ENCODE peak calls at places on chromosomes 7 and 10, in seven cellular contexts. K is neural progenitor cell, F is lower leg skin, X is HFF-Myc, G is left lung, O is adrenal gland, V is GM12865. A is an unnamed sample.

GRCh38 chr10:90321132-90321816 is 536.6 kb downstream of the HTR7 start:
- DNase-seq in K (no peak), F (no peak), X (no peak), G (no peak), O (no peak), V (no peak), A (no peak)

GRCh38 chr7:16630654-16631053 is 14.9 kb downstream of the ANKMY2 start:
- DNase-seq in K (peak; percentile 45), F (no peak), X (no peak), G (no peak), O (no peak), V (no peak), A (no peak)

GRCh38 chr10:100518761-100519241 is 860 bp downstream of the SEC31B start:
- DNase-seq in K (peak; percentile 83), F (no peak), X (peak; percentile 44), G (no peak), O (peak; percentile 71), V (peak; percentile 48), A (no peak)

GRCh38 chr7:48402721-48403120 is 231.5 kb downstream of the ABCA13 start:
- DNase-seq in K (no peak), F (no peak), X (no peak), G (no peak), O (no peak), V (no peak), A (no peak)

GRCh38 chr7:55100962-55101327 is 82.1 kb downstream of the EGFR start:
- DNase-seq in K (no peak), F (peak; percentile 81), X (no peak), G (no peak), O (no peak), V (no peak), A (no peak)

GRCh38 chr10:29977161-29977560 is 82.2 kb downstream of the JCAD start:
- DNase-seq in K (no peak), F (no peak), X (no peak), G (no peak), O (no peak), V (no peak), A (no peak)

GRCh38 chr10:57846307-57847065 is 421.2 kb downstream of the IPMK start:
- DNase-seq in K (no peak), F (no peak), X (no peak), G (no peak), O (no peak), V (no peak), A (no peak)

GRCh38 chr7:1977059-1977875 is 255.5 kb downstream of the MAD1L1 start:
- DNase-seq in K (no peak), F (no peak), X (no peak), G (peak; percentile 69), O (no peak), V (no peak), A (no peak)

GRCh38 chr10:43136995-43137700 is 1.1 kb upstream of the CSGALNACT2 start:
- DNase-seq in K (no peak), F (no peak), X (no peak), G (no peak), O (peak; percentile 77), V (no peak), A (no peak)

GRCh38 chr10:6660460-6660859 is 80.4 kb upstream of the PRKCQ start:
- DNase-seq in K (no peak), F (no peak), X (no peak), G (no peak), O (no peak), V (no peak), A (no peak)

GRCh38 chr10:6659451-6659850 is 79.4 kb upstream of the PRKCQ start:
- DNase-seq in K (no peak), F (no peak), X (no peak), G (no peak), O (no peak), V (no peak), A (peak; percentile 63)

DNA sequence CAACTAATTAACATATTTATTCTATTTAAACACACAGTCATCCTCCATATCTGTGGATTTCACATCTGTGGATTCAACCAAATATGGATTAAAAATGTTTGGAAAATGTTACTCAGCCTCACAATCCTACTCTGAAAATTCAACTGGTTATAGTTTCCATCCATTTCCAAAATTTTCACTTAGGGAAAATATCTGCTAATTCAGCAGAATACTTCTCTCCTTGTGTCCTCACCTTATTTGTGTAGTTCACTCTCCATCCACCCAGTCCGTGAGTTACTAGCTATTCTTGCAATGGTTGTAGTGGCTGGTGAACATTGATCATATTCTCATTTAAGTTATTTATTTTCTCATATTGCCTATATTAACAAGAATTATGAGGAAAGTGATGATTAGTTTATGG is 77.6 kb upstream of the PRKCQ start:
- DNase-seq in K (no peak), F (no peak), X (no peak), G (no peak), O (no peak), V (no peak), A (no peak)
- TF ChIP-seq CTCF in K (no peak), F (no peak), X (no peak), G (no peak), O (no peak), V (no peak), A (no peak)

DNA sequence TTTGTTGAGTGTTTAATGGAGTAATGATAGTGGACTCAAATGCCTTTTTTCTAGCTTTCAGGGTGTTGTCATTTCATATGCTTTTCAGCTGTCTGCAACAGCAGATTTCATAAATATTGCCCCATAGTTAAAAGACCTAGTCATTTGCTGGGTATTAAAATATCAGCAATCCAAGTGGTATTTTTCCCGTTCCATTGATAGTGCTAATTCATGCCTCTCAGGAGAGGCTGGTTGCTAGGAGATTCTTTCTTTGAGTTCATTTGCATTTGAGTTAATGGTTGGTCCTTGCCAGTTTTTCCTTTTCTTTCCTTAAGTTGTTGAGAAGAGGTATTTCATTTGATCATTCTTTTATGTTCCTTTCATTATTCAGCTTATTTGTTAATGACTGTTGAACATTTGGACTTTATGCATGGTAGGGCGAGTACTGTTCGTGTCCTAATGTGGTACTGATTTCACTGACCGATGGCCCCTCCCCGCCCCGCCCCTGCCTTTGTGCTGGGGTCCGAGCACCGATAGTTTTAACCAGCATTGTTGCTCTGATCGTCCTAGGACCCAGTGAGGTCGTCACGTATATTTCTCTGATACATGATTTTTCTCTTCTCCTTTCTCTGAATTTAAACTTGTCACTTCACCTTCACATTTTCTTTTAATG is 128.6 kb downstream of the CCNY start:
- DNase-seq in K (peak; percentile 56), F (no peak), X (no peak), G (no peak), O (no peak), V (no peak), A (peak; percentile 34)
- H3K4me3 ChIP-seq in K (peak overlapping the region; percentile 39), F (no peak overlapping the region), X (no peak overlapping the region), G (no peak overlapping the region), O (no peak overlapping the region), V (no peak overlapping the region), A (no peak overlapping the region)

DNA sequence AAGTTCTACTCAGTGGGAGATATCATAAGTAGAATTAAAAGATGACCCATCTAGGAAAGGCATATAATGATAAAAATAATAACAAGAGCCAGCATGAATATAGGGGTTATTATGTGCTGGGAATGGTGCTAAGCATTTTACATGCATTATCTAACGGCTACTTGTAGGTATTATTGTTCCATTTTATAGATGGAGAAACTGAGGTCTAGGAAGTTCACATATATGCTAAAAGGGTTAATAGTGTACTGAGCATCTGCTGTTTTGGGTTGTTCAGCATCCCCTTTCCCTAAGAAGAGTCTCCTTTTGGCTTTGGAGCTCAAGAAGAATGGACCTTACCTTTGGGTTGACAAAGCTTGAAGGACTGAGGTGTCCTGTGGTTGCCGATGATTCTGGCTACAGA is 68.9 kb downstream of the XRCC2 start:
- DNase-seq in K (no peak), F (no peak), X (no peak), G (no peak), O (no peak), V (no peak), A (no peak)
- TF ChIP-seq CTCF in K (no peak), F (no peak), X (no peak), G (no peak), O (no peak), V (no peak), A (no peak)

GRCh38 chr7:27910341-27910740 is 170.4 kb downstream of the TAX1BP1 start:
- DNase-seq in K (peak; percentile 94), F (no peak), X (no peak), G (no peak), O (no peak), V (no peak), A (peak; percentile 92)
- H3K4me3 ChIP-seq in K (peak overlapping the region; percentile 33), F (no peak overlapping the region), X (no peak overlapping the region), G (no peak overlapping the region), O (no peak overlapping the region), V (no peak overlapping the region), A (no peak overlapping the region)

DNA sequence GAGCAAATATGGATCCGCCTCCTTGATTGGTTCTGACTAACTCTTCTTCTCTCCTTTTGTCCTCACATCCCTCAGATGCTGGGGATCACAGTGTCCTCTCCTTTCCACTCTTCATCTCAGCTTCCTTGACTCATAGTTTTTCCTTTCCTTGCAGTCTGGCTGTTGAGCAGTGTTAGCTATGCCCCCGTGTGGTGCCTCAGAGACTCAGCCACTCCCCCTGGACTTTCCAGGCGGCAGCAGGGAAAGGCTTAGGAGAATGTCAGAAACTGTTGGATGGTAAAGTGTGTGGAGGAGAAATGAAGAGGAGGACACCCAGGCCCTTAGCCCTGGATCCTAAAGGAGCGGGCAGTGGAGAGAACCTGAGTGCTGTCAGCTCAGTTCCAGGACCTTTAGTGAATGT is 267.5 kb downstream of the CELF2 start:
- DNase-seq in K (peak; percentile 5), F (peak; percentile 6), X (no peak), G (no peak), O (no peak), V (no peak), A (no peak)
- TF ChIP-seq CTCF in K (peak; percentile 29), F (no peak), X (peak; percentile 19), G (no peak), O (no peak), V (no peak), A (peak; percentile 50)

DNA sequence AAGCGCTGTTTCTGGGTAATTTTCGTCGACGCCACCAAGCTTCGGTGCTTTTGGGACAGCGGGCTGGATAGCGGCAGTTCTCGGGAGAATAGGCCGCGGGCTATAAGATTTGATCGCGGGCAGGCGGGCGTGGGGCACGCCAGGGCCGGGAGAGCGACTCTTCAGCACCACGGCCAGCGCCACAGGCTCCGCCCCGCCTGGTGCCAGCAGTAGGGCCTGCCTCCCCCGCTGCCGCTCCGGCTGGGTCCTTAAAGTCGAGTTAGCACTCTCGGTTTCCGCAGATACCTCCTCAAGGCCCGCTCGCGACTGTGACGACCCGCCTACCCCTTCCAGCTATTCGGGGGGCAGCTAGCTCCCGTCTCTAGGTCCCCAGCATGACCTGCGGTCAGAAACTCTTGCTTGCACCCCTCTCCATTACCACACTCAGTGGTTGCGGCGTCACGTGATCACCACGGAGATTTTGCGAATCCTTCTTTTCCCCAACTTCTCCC is 9.4 kb downstream of the NXPH1 start:
- DNase-seq in K (peak; percentile 95), F (no peak), X (no peak), G (peak; percentile 87), O (peak; percentile 61), V (peak; percentile 54), A (no peak)
- H3K4me3 ChIP-seq in K (peak overlapping the region; percentile 51), F (no peak overlapping the region), X (no peak overlapping the region), G (no peak overlapping the region), O (no peak overlapping the region), V (no peak overlapping the region), A (peak overlapping the region; percentile 22)